ENCODE peak calls at places on chromosomes 11 and 22, in ten cellular contexts. One of them, this sample, is unnamed.

GRCh38 chr22:19691721-19692341 is 22.5 kb upstream of the SEPTIN5 start:
- DNase-seq in HS-5: no peak
- DNase-seq in epithelial cell of esophagus: peak
- DNase-seq in stomach: no peak
- DNase-seq in stimulated activated CD8-positive, alpha-beta memory T cell treated with anti-CD3 and anti-CD28 coated beads, Interleukin-2, amount 100 ng/mL, for 1 hour: no peak
- DNase-seq in stromal cell of bone marrow: peak
- DNase-seq in EH: peak
- DNase-seq in Kasumi-1: no peak
- DNase-seq in non-pigmented ciliary epithelial cell: peak
- DNase-seq in neuronal stem cell: no peak
- DNase-seq in this sample: no peak

GRCh38 chr11:4095509-4096230 is 1.1 kb downstream of the RRM1 start:
- DNase-seq in stimulated activated CD8-positive, alpha-beta memory T cell treated with anti-CD3 and anti-CD28 coated beads, Interleukin-2, amount 100 ng/mL, for 1 hour: no peak
- DNase-seq in HS-5: peak
- DNase-seq in epithelial cell of esophagus: peak
- DNase-seq in Kasumi-1: peak
- DNase-seq in stomach: no peak
- DNase-seq in stromal cell of bone marrow: no peak
- DNase-seq in EH: peak
- DNase-seq in neuronal stem cell: no peak
- DNase-seq in non-pigmented ciliary epithelial cell: peak
- DNase-seq in this sample: no peak

GRCh38 chr22:17706947-17707346 is 67.3 kb downstream of the BID start:
- DNase-seq in stimulated activated CD8-positive, alpha-beta memory T cell treated with anti-CD3 and anti-CD28 coated beads, Interleukin-2, amount 100 ng/mL, for 1 hour: no peak
- DNase-seq in neuronal stem cell: no peak
- DNase-seq in non-pigmented ciliary epithelial cell: no peak
- DNase-seq in stromal cell of bone marrow: no peak
- DNase-seq in stomach: no peak
- DNase-seq in epithelial cell of esophagus: no peak
- DNase-seq in Kasumi-1: no peak
- DNase-seq in HS-5: no peak
- DNase-seq in EH: no peak
- DNase-seq in this sample: no peak

GRCh38 chr11:28383471-28383870 is 275.3 kb downstream of the METTL15 start:
- DNase-seq in epithelial cell of esophagus: no peak
- DNase-seq in Kasumi-1: no peak
- DNase-seq in neuronal stem cell: no peak
- DNase-seq in stomach: no peak
- DNase-seq in HS-5: no peak
- DNase-seq in EH: peak
- DNase-seq in stromal cell of bone marrow: no peak
- DNase-seq in stimulated activated CD8-positive, alpha-beta memory T cell treated with anti-CD3 and anti-CD28 coated beads, Interleukin-2, amount 100 ng/mL, for 1 hour: no peak
- DNase-seq in non-pigmented ciliary epithelial cell: no peak
- DNase-seq in this sample: no peak

GRCh38 chr22:27667121-27667843 is 134.3 kb downstream of the MN1 start:
- DNase-seq in stomach: no peak
- DNase-seq in neuronal stem cell: no peak
- DNase-seq in non-pigmented ciliary epithelial cell: no peak
- DNase-seq in Kasumi-1: no peak
- DNase-seq in HS-5: no peak
- DNase-seq in EH: no peak
- DNase-seq in epithelial cell of esophagus: no peak
- DNase-seq in stromal cell of bone marrow: peak
- DNase-seq in stimulated activated CD8-positive, alpha-beta memory T cell treated with anti-CD3 and anti-CD28 coated beads, Interleukin-2, amount 100 ng/mL, for 1 hour: no peak
- DNase-seq in this sample: peak

GRCh38 chr11:36210529-36210928 is 78.7 kb downstream of the COMMD9 start:
- DNase-seq in Kasumi-1: no peak
- DNase-seq in HS-5: no peak
- DNase-seq in non-pigmented ciliary epithelial cell: no peak
- DNase-seq in stimulated activated CD8-positive, alpha-beta memory T cell treated with anti-CD3 and anti-CD28 coated beads, Interleukin-2, amount 100 ng/mL, for 1 hour: no peak
- DNase-seq in stomach: no peak
- DNase-seq in neuronal stem cell: no peak
- DNase-seq in epithelial cell of esophagus: peak
- DNase-seq in EH: no peak
- DNase-seq in stromal cell of bone marrow: no peak
- DNase-seq in this sample: no peak

GRCh38 chr22:19385221-19385906 is 46.2 kb downstream of the HIRA start:
- DNase-seq in non-pigmented ciliary epithelial cell: no peak
- DNase-seq in epithelial cell of esophagus: no peak
- DNase-seq in stomach: no peak
- DNase-seq in HS-5: no peak
- DNase-seq in EH: no peak
- DNase-seq in Kasumi-1: no peak
- DNase-seq in stromal cell of bone marrow: no peak
- DNase-seq in stimulated activated CD8-positive, alpha-beta memory T cell treated with anti-CD3 and anti-CD28 coated beads, Interleukin-2, amount 100 ng/mL, for 1 hour: no peak
- DNase-seq in neuronal stem cell: no peak
- DNase-seq in this sample: no peak

GRCh38 chr11:44811841-44812448 is 85.2 kb downstream of the TSPAN18 start:
- DNase-seq in HS-5: no peak
- DNase-seq in neuronal stem cell: no peak
- DNase-seq in Kasumi-1: no peak
- DNase-seq in stomach: no peak
- DNase-seq in EH: no peak
- DNase-seq in stromal cell of bone marrow: no peak
- DNase-seq in non-pigmented ciliary epithelial cell: no peak
- DNase-seq in stimulated activated CD8-positive, alpha-beta memory T cell treated with anti-CD3 and anti-CD28 coated beads, Interleukin-2, amount 100 ng/mL, for 1 hour: no peak
- DNase-seq in epithelial cell of esophagus: peak
- DNase-seq in this sample: no peak

GRCh38 chr11:27904358-27905055 is 203.4 kb downstream of the KIF18A start:
- DNase-seq in EH: peak
- DNase-seq in neuronal stem cell: no peak
- DNase-seq in stimulated activated CD8-positive, alpha-beta memory T cell treated with anti-CD3 and anti-CD28 coated beads, Interleukin-2, amount 100 ng/mL, for 1 hour: no peak
- DNase-seq in stomach: no peak
- DNase-seq in Kasumi-1: no peak
- DNase-seq in non-pigmented ciliary epithelial cell: no peak
- DNase-seq in epithelial cell of esophagus: peak
- DNase-seq in stromal cell of bone marrow: peak
- DNase-seq in HS-5: peak
- DNase-seq in this sample: no peak

GRCh38 chr22:24146190-24146616 is 35.1 kb upstream of the SUSD2 start:
- DNase-seq in EH: peak
- DNase-seq in epithelial cell of esophagus: peak
- DNase-seq in HS-5: no peak
- DNase-seq in stimulated activated CD8-positive, alpha-beta memory T cell treated with anti-CD3 and anti-CD28 coated beads, Interleukin-2, amount 100 ng/mL, for 1 hour: no peak
- DNase-seq in Kasumi-1: peak
- DNase-seq in neuronal stem cell: no peak
- DNase-seq in stomach: peak
- DNase-seq in stromal cell of bone marrow: peak
- DNase-seq in non-pigmented ciliary epithelial cell: no peak
- DNase-seq in this sample: no peak

GRCh38 chr22:24594569-24595120 is 1.8 kb upstream of the LRRC75B start:
- DNase-seq in Kasumi-1: no peak
- DNase-seq in stomach: peak
- DNase-seq in non-pigmented ciliary epithelial cell: no peak
- DNase-seq in stromal cell of bone marrow: no peak
- DNase-seq in HS-5: no peak
- DNase-seq in neuronal stem cell: no peak
- DNase-seq in EH: no peak
- DNase-seq in epithelial cell of esophagus: no peak
- DNase-seq in stimulated activated CD8-positive, alpha-beta memory T cell treated with anti-CD3 and anti-CD28 coated beads, Interleukin-2, amount 100 ng/mL, for 1 hour: no peak
- DNase-seq in this sample: no peak

GRCh38 chr11:16604784-16605439 is 133.5 kb upstream of the C11orf58 start:
- DNase-seq in HS-5: no peak
- DNase-seq in stimulated activated CD8-positive, alpha-beta memory T cell treated with anti-CD3 and anti-CD28 coated beads, Interleukin-2, amount 100 ng/mL, for 1 hour: no peak
- DNase-seq in stromal cell of bone marrow: peak
- DNase-seq in stomach: peak
- DNase-seq in Kasumi-1: no peak
- DNase-seq in epithelial cell of esophagus: peak
- DNase-seq in non-pigmented ciliary epithelial cell: no peak
- DNase-seq in neuronal stem cell: peak
- DNase-seq in EH: peak
- DNase-seq in this sample: peak

GRCh38 chr11:113645593-113646349 is 60.3 kb downstream of the TMPRSS5 start:
- DNase-seq in EH: no peak
- DNase-seq in stimulated activated CD8-positive, alpha-beta memory T cell treated with anti-CD3 and anti-CD28 coated beads, Interleukin-2, amount 100 ng/mL, for 1 hour: no peak
- DNase-seq in epithelial cell of esophagus: no peak
- DNase-seq in Kasumi-1: no peak
- DNase-seq in non-pigmented ciliary epithelial cell: no peak
- DNase-seq in HS-5: no peak
- DNase-seq in stomach: no peak
- DNase-seq in neuronal stem cell: no peak
- DNase-seq in stromal cell of bone marrow: no peak
- DNase-seq in this sample: no peak

GRCh38 chr22:49972163-49973017 is 11.8 kb downstream of the PIM3 start:
- DNase-seq in neuronal stem cell: no peak
- DNase-seq in stromal cell of bone marrow: no peak
- DNase-seq in epithelial cell of esophagus: no peak
- DNase-seq in Kasumi-1: no peak
- DNase-seq in stimulated activated CD8-positive, alpha-beta memory T cell treated with anti-CD3 and anti-CD28 coated beads, Interleukin-2, amount 100 ng/mL, for 1 hour: no peak
- DNase-seq in EH: no peak
- DNase-seq in stomach: peak
- DNase-seq in HS-5: no peak
- DNase-seq in non-pigmented ciliary epithelial cell: no peak
- DNase-seq in this sample: peak

GRCh38 chr11:66866420-66867010 is 9.7 kb downstream of the LRFN4 start:
- DNase-seq in Kasumi-1: no peak
- DNase-seq in non-pigmented ciliary epithelial cell: no peak
- DNase-seq in neuronal stem cell: no peak
- DNase-seq in stimulated activated CD8-positive, alpha-beta memory T cell treated with anti-CD3 and anti-CD28 coated beads, Interleukin-2, amount 100 ng/mL, for 1 hour: no peak
- DNase-seq in stomach: no peak
- DNase-seq in EH: no peak
- DNase-seq in stromal cell of bone marrow: no peak
- DNase-seq in HS-5: no peak
- DNase-seq in epithelial cell of esophagus: no peak
- DNase-seq in this sample: no peak

GRCh38 chr22:20553947-20554741 is 46.7 kb downstream of the MED15 start:
- DNase-seq in HS-5: no peak
- DNase-seq in Kasumi-1: no peak
- DNase-seq in non-pigmented ciliary epithelial cell: no peak
- DNase-seq in stimulated activated CD8-positive, alpha-beta memory T cell treated with anti-CD3 and anti-CD28 coated beads, Interleukin-2, amount 100 ng/mL, for 1 hour: no peak
- DNase-seq in neuronal stem cell: no peak
- DNase-seq in EH: no peak
- DNase-seq in stromal cell of bone marrow: no peak
- DNase-seq in stomach: no peak
- DNase-seq in epithelial cell of esophagus: no peak
- DNase-seq in this sample: no peak

This sample was measured in neural crest cell.